ENCODE peak calls at places on chromosomes 5 and 9, in six cellular contexts. T is ascending aorta, Z is left ventricle myocardium superior, G is NCI-H1930, Q is HT1080, P is kidney tubule cell. H is an unnamed sample.

GRCh38 chr9:128550226-128550625 is 2.2 kb upstream of the SPTAN1 start:
- DNase-seq in T (no peak), Z (no peak), G (no peak), Q (no peak), P (no peak), H (no peak)

GRCh38 chr9:84975926-84976325 is 306.4 kb downstream of the NTRK2 start:
- DNase-seq in T (no peak), Z (no peak), G (no peak), Q (peak; percentile 64), P (peak; percentile 72), H (peak; percentile 61)

GRCh38 chr5:118553662-118554061 is 434.7 kb downstream of the DTWD2 start:
- DNase-seq in T (peak; percentile 85), Z (peak; percentile 39), G (no peak), Q (peak; percentile 86), P (peak; percentile 95), H (no peak)

GRCh38 chr5:95590880-95591279 is 29.0 kb upstream of the GPR150 start:
- DNase-seq in T (no peak), Z (no peak), G (no peak), Q (no peak), P (no peak), H (no peak)

GRCh38 chr9:138053996-138054752 is 176.6 kb downstream of the CACNA1B start:
- DNase-seq in T (peak; percentile 40), Z (no peak), G (no peak), Q (no peak), P (peak; percentile 1), H (no peak)

GRCh38 chr5:159936686-159937329 is 20.5 kb downstream of the ADRA1B start:
- DNase-seq in T (no peak), Z (no peak), G (no peak), Q (peak; percentile 56), P (peak; percentile 37), H (no peak)

GRCh38 chr9:14052346-14052745 is 261.6 kb downstream of the NFIB start:
- DNase-seq in T (no peak), Z (no peak), G (no peak), Q (no peak), P (no peak), H (no peak)

GRCh38 chr5:112554089-112554977 is 135.3 kb upstream of the EPB41L4A start:
- DNase-seq in T (no peak), Z (no peak), G (no peak), Q (no peak), P (no peak), H (no peak)

GRCh38 chr5:178213748-178214151 is 9.4 kb downstream of the HNRNPAB start:
- DNase-seq in T (no peak), Z (no peak), G (no peak), Q (no peak), P (peak; percentile 49), H (no peak)

GRCh38 chr5:53331463-53331862 is 149.0 kb upstream of the FST start:
- DNase-seq in T (no peak), Z (no peak), G (no peak), Q (peak; percentile 83), P (peak; percentile 71), H (no peak)

GRCh38 chr5:69276422-69277174 is 41.9 kb downstream of the CDK7 start:
- DNase-seq in T (no peak), Z (no peak), G (no peak), Q (no peak), P (peak; percentile 60), H (no peak)